ENCODE peak calls at places on chromosomes 7 and 10, in ten cellular contexts. O, Y, J, P, K, I, Z, E, H and B are unnamed samples.

GRCh38 chr10:68135362-68135761 is 26.1 kb downstream of the MYPN start:
- DNase-seq in O (no peak), Y (peak), J (no peak), P (no peak), K (no peak), I (no peak), Z (no peak), E (peak), H (no peak), B (no peak)

GRCh38 chr7:92697012-92697411 is 106.8 kb upstream of the FAM133B start:
- DNase-seq in O (no peak), Y (no peak), J (no peak), P (no peak), K (no peak), I (no peak), Z (no peak), E (no peak), H (no peak), B (no peak)

GRCh38 chr7:142438923-142439515 is 181.2 kb upstream of the PRSS58 start:
- DNase-seq in O (no peak), Y (no peak), J (no peak), P (no peak), K (no peak), I (no peak), Z (no peak), E (no peak), H (no peak), B (no peak)

GRCh38 chr10:117462816-117463544 is 79.6 kb upstream of the EMX2 start:
- DNase-seq in O (no peak), Y (no peak), J (no peak), P (no peak), K (no peak), I (no peak), Z (no peak), E (no peak), H (no peak), B (no peak)

GRCh38 chr10:22825841-22826240 is 102.0 kb upstream of the ARMC3 start:
- DNase-seq in O (no peak), Y (no peak), J (no peak), P (no peak), K (peak), I (peak), Z (no peak), E (no peak), H (no peak), B (no peak)

GRCh38 chr7:50352282-50352681 is 47.8 kb downstream of the IKZF1 start:
- DNase-seq in O (peak), Y (no peak), J (no peak), P (no peak), K (peak), I (peak), Z (no peak), E (no peak), H (peak), B (no peak)

GRCh38 chr10:13706175-13706574 is 119.4 kb downstream of the PRPF18 start:
- DNase-seq in O (no peak), Y (no peak), J (no peak), P (no peak), K (no peak), I (no peak), Z (no peak), E (no peak), H (no peak), B (no peak)

GRCh38 chr7:83469491-83469890 is 179.4 kb downstream of the SEMA3E start:
- DNase-seq in O (no peak), Y (no peak), J (no peak), P (no peak), K (no peak), I (no peak), Z (no peak), E (no peak), H (no peak), B (no peak)

GRCh38 chr10:909831-910230 is 21.7 kb downstream of the LARP4B start:
- DNase-seq in O (no peak), Y (peak), J (no peak), P (no peak), K (no peak), I (no peak), Z (no peak), E (no peak), H (no peak), B (no peak)

GRCh38 chr7:99173787-99174186 is 29.9 kb upstream of the SMURF1 start:
- DNase-seq in O (no peak), Y (no peak), J (no peak), P (no peak), K (no peak), I (no peak), Z (no peak), E (peak), H (no peak), B (no peak)

GRCh38 chr7:151085691-151086620 is at the start of gene AGAP3:
- DNase-seq in O (peak), Y (peak), J (peak), P (peak), K (peak), I (peak), Z (peak), E (peak), H (peak), B (no peak)

GRCh38 chr7:41437257-41438196 is 265.4 kb downstream of the INHBA start:
- DNase-seq in O (no peak), Y (peak), J (no peak), P (no peak), K (no peak), I (no peak), Z (no peak), E (peak), H (no peak), B (no peak)

GRCh38 chr7:157271991-157272324 is 64.8 kb upstream of the DNAJB6 start:
- DNase-seq in O (no peak), Y (peak), J (peak), P (peak), K (no peak), I (no peak), Z (peak), E (peak), H (no peak), B (no peak)

GRCh38 chr7:159118623-159119022 is 26.0 kb downstream of the VIPR2 start:
- DNase-seq in O (no peak), Y (no peak), J (no peak), P (no peak), K (no peak), I (no peak), Z (no peak), E (no peak), H (no peak), B (no peak)

GRCh38 chr10:30270247-30270646 is 78.8 kb downstream of the MTPAP start:
- DNase-seq in O (no peak), Y (peak), J (no peak), P (no peak), K (no peak), I (no peak), Z (peak), E (peak), H (no peak), B (no peak)

GRCh38 chr10:113644185-113645120 is 19.4 kb downstream of the NRAP start:
- DNase-seq in O (no peak), Y (peak), J (no peak), P (no peak), K (no peak), I (no peak), Z (no peak), E (peak), H (no peak), B (no peak)

GRCh38 chr7:33050425-33051318 is 11.9 kb downstream of the NT5C3A start:
- DNase-seq in O (peak), Y (peak), J (no peak), P (no peak), K (no peak), I (peak), Z (peak), E (peak), H (no peak), B (peak)

GRCh38 chr10:105409370-105409769 is 768.3 kb downstream of the SORCS3 start:
- DNase-seq in O (no peak), Y (no peak), J (no peak), P (no peak), K (no peak), I (no peak), Z (no peak), E (no peak), H (no peak), B (no peak)

GRCh38 chr7:81173766-81174281 is 255.0 kb upstream of the SEMA3C start:
- DNase-seq in O (no peak), Y (peak), J (no peak), P (no peak), K (no peak), I (no peak), Z (peak), E (peak), H (no peak), B (no peak)

GRCh38 chr7:55128693-55129394 is 110.0 kb downstream of the EGFR start:
- DNase-seq in O (no peak), Y (peak), J (no peak), P (no peak), K (no peak), I (no peak), Z (no peak), E (no peak), H (no peak), B (no peak)

GRCh38 chr10:80471715-80472233 is 17.7 kb downstream of the TSPAN14 start:
- DNase-seq in O (peak), Y (no peak), J (no peak), P (no peak), K (peak), I (peak), Z (no peak), E (peak), H (no peak), B (no peak)

GRCh38 chr10:14954001-14954770 is at the start of gene DCLRE1C:
- DNase-seq in O (peak), Y (peak), J (peak), P (peak), K (peak), I (peak), Z (peak), E (peak), H (peak), B (peak)

GRCh38 chr7:30068117-30068516 is 39.9 kb downstream of the PLEKHA8 start:
- DNase-seq in O (no peak), Y (peak), J (no peak), P (no peak), K (no peak), I (no peak), Z (no peak), E (peak), H (no peak), B (no peak)

GRCh38 chr7:149824748-149825566 is 13.2 kb upstream of the ZNF862 start:
- DNase-seq in O (no peak), Y (no peak), J (peak), P (no peak), K (no peak), I (no peak), Z (no peak), E (no peak), H (no peak), B (no peak)

GRCh38 chr10:24428410-24428782 is 219.5 kb downstream of the KIAA1217 start:
- DNase-seq in O (no peak), Y (peak), J (no peak), P (no peak), K (no peak), I (no peak), Z (peak), E (peak), H (no peak), B (no peak)

GRCh38 chr10:7507887-7508726 is 97.3 kb upstream of the SFMBT2 start:
- DNase-seq in O (peak), Y (no peak), J (peak), P (no peak), K (no peak), I (peak), Z (no peak), E (no peak), H (peak), B (peak)

GRCh38 chr10:10915215-10915614 is 102.5 kb upstream of the CELF2 start:
- DNase-seq in O (no peak), Y (no peak), J (no peak), P (no peak), K (no peak), I (no peak), Z (no peak), E (no peak), H (no peak), B (peak)

GRCh38 chr10:10914129-10914528 is 103.5 kb upstream of the CELF2 start:
- DNase-seq in O (no peak), Y (peak), J (no peak), P (no peak), K (no peak), I (no peak), Z (no peak), E (no peak), H (no peak), B (no peak)

GRCh38 chr10:10910634-10911033 is 107.0 kb upstream of the CELF2 start:
- DNase-seq in O (no peak), Y (no peak), J (no peak), P (no peak), K (no peak), I (peak), Z (no peak), E (no peak), H (no peak), B (no peak)

GRCh38 chr10:10911471-10911921 is 106.2 kb upstream of the CELF2 start:
- DNase-seq in O (no peak), Y (peak), J (peak), P (peak), K (no peak), I (no peak), Z (no peak), E (peak), H (no peak), B (no peak)

GRCh38 chr10:10911035-10911434 is 106.6 kb upstream of the CELF2 start:
- DNase-seq in O (no peak), Y (no peak), J (no peak), P (no peak), K (no peak), I (no peak), Z (no peak), E (no peak), H (no peak), B (no peak)
- H3K4me3 ChIP-seq in O (no peak), Y (peak), J (no peak), P (peak), K (no peak), I (no peak), Z (no peak), E (no peak), H (no peak), B (no peak)

GRCh38 chr7:25622716-25623115 is 394.4 kb upstream of the NPVF start:
- DNase-seq in O (no peak), Y (no peak), J (no peak), P (no peak), K (no peak), I (no peak), Z (no peak), E (no peak), H (no peak), B (no peak)

GRCh38 chr7:25624837-25625236 is 396.6 kb upstream of the NPVF start:
- DNase-seq in O (no peak), Y (peak), J (no peak), P (peak), K (no peak), I (no peak), Z (no peak), E (no peak), H (no peak), B (no peak)

GRCh38 chr7:25624001-25624400 is 395.7 kb upstream of the NPVF start:
- DNase-seq in O (no peak), Y (no peak), J (no peak), P (no peak), K (no peak), I (no peak), Z (no peak), E (peak), H (no peak), B (no peak)

GRCh38 chr7:25628446-25628845 is 400.2 kb upstream of the NPVF start:
- DNase-seq in O (no peak), Y (no peak), J (no peak), P (no peak), K (no peak), I (no peak), Z (no peak), E (no peak), H (no peak), B (no peak)

GRCh38 chr7:25625316-25625715 is 397.0 kb upstream of the NPVF start:
- DNase-seq in O (no peak), Y (no peak), J (no peak), P (no peak), K (no peak), I (no peak), Z (no peak), E (no peak), H (no peak), B (no peak)
- H3K4me3 ChIP-seq in O (no peak), Y (no peak), J (no peak), P (no peak), K (no peak), I (no peak), Z (no peak), E (no peak), H (no peak), B (no peak)

GRCh38 chr7:155206286-155207020 is 91.2 kb upstream of the INSIG1 start:
- DNase-seq in O (peak), Y (peak), J (peak), P (peak), K (peak), I (peak), Z (no peak), E (no peak), H (peak), B (no peak)
- H3K4me3 ChIP-seq in O (peak), Y (peak), J (no peak), P (peak), K (peak), I (peak), Z (no peak), E (no peak), H (peak), B (peak)

GRCh38 chr10:101725843-101726242 is 30.9 kb upstream of the FBXW4 start:
- DNase-seq in O (no peak), Y (no peak), J (peak), P (no peak), K (no peak), I (no peak), Z (no peak), E (no peak), H (no peak), B (no peak)
- H3K4me3 ChIP-seq in O (no peak), Y (no peak), J (no peak), P (no peak), K (no peak), I (no peak), Z (no peak), E (no peak), H (no peak), B (no peak)

GRCh38 chr10:69320521-69320920 is 42.2 kb downstream of the HK1 start:
- DNase-seq in O (no peak), Y (no peak), J (no peak), P (no peak), K (no peak), I (no peak), Z (no peak), E (no peak), H (no peak), B (no peak)
- H3K4me3 ChIP-seq in O (peak), Y (peak), J (no peak), P (peak), K (peak), I (peak), Z (no peak), E (peak), H (peak), B (no peak)

GRCh38 chr7:2657920-2658671 is 26.3 kb downstream of the TTYH3 start:
- DNase-seq in O (no peak), Y (no peak), J (no peak), P (no peak), K (no peak), I (no peak), Z (no peak), E (no peak), H (peak), B (no peak)
- H3K4me3 ChIP-seq in O (no peak), Y (no peak), J (no peak), P (no peak), K (no peak), I (no peak), Z (no peak), E (no peak), H (no peak), B (no peak)